ENCODE peak calls at places on chromosomes 12 and 14, in nine cellular contexts. P is NCI-H1694; A is body of pancreas; Z is effector memory CD8-positive, alpha-beta T cell; M is astrocyte of the spinal cord; G is germinal center; K is HFFc6; H is transverse colon; F is GM06990. J is an unnamed sample.

GRCh38 chr12:69988601-69989194 is 163.7 kb downstream of the MYRFL start:
- DNase-seq in P (no peak), A (no peak), Z (no peak), M (no peak), G (no peak), K (peak), H (no peak), F (no peak), J (no peak)

GRCh38 chr14:104421401-104421821 is 158.2 kb upstream of the C14orf180 start:
- DNase-seq in P (no peak), A (no peak), Z (no peak), M (no peak), G (no peak), K (no peak), H (no peak), F (no peak), J (no peak)

GRCh38 chr12:95582230-95583058 is 31.2 kb upstream of the USP44 start:
- DNase-seq in P (peak), A (no peak), Z (no peak), M (peak), G (no peak), K (peak), H (no peak), F (no peak), J (no peak)

GRCh38 chr12:95851609-95852008 is 7.1 kb upstream of the SNRPF start:
- DNase-seq in P (no peak), A (no peak), Z (no peak), M (no peak), G (no peak), K (no peak), H (no peak), F (no peak), J (no peak)

GRCh38 chr12:88781909-88782308 is 201.6 kb upstream of the KITLG start:
- DNase-seq in P (no peak), A (no peak), Z (no peak), M (no peak), G (no peak), K (peak), H (no peak), F (no peak), J (no peak)

GRCh38 chr12:89370850-89371249 is 18.5 kb upstream of the DUSP6 start:
- DNase-seq in P (no peak), A (no peak), Z (no peak), M (peak), G (no peak), K (peak), H (no peak), F (no peak), J (no peak)

GRCh38 chr14:55767291-55767690 is 187.3 kb downstream of the KTN1 start:
- DNase-seq in P (no peak), A (no peak), Z (no peak), M (no peak), G (no peak), K (no peak), H (no peak), F (no peak), J (no peak)

GRCh38 chr12:81644503-81644902 is 114.6 kb downstream of the PPFIA2 start:
- DNase-seq in P (peak), A (no peak), Z (no peak), M (peak), G (no peak), K (peak), H (no peak), F (no peak), J (no peak)

GRCh38 chr12:57332646-57333312 is 81.8 kb upstream of the STAC3 start:
- DNase-seq in P (no peak), A (no peak), Z (no peak), M (no peak), G (no peak), K (no peak), H (no peak), F (no peak), J (no peak)

GRCh38 chr12:132388379-132389015 is 59.1 kb upstream of the GALNT9 start:
- DNase-seq in P (no peak), A (no peak), Z (no peak), M (no peak), G (no peak), K (no peak), H (no peak), F (no peak), J (no peak)

GRCh38 chr12:42790761-42791151 is 201.2 kb upstream of the PRICKLE1 start:
- DNase-seq in P (no peak), A (no peak), Z (no peak), M (peak), G (no peak), K (peak), H (peak), F (no peak), J (no peak)

GRCh38 chr14:50320279-50320678 is 8.2 kb downstream of the DMAC2L start:
- DNase-seq in P (no peak), A (no peak), Z (no peak), M (peak), G (no peak), K (peak), H (no peak), F (no peak), J (no peak)

GRCh38 chr14:40983604-40984003 is 623.1 kb upstream of the LRFN5 start:
- DNase-seq in P (no peak), A (no peak), Z (no peak), M (peak), G (no peak), K (no peak), H (no peak), F (no peak), J (no peak)

GRCh38 chr12:114400925-114401324 is 5.0 kb downstream of the TBX5 start:
- DNase-seq in P (no peak), A (no peak), Z (no peak), M (no peak), G (no peak), K (peak), H (no peak), F (no peak), J (no peak)

GRCh38 chr12:123998960-123999359 is 25.9 kb downstream of the ZNF664 start:
- DNase-seq in P (no peak), A (no peak), Z (no peak), M (no peak), G (no peak), K (peak), H (no peak), F (no peak), J (no peak)

GRCh38 chr14:66642264-66642663 is 134.3 kb downstream of the GPHN start:
- DNase-seq in P (no peak), A (no peak), Z (no peak), M (no peak), G (no peak), K (no peak), H (no peak), F (no peak), J (no peak)

GRCh38 chr14:30855345-30856037 is 18.9 kb upstream of the COCH start:
- DNase-seq in P (no peak), A (no peak), Z (no peak), M (no peak), G (no peak), K (no peak), H (no peak), F (peak), J (no peak)

GRCh38 chr12:25875661-25876060 is 82.8 kb upstream of the RASSF8 start:
- DNase-seq in P (no peak), A (no peak), Z (no peak), M (no peak), G (no peak), K (no peak), H (no peak), F (no peak), J (no peak)

GRCh38 chr12:29546000-29546399 is 48.5 kb upstream of the OVCH1 start:
- DNase-seq in P (no peak), A (no peak), Z (no peak), M (no peak), G (no peak), K (no peak), H (no peak), F (no peak), J (no peak)

GRCh38 chr12:65232490-65233077 is 45.9 kb upstream of the MSRB3 start:
- DNase-seq in P (no peak), A (no peak), Z (no peak), M (peak), G (peak), K (peak), H (no peak), F (peak), J (no peak)

J was measured in Peyer's patch.